ENCODE peak calls at places on chromosomes 16 and 17, in four cellular contexts. F is T-helper 2 cell; L is stimulated activated CD8-positive, alpha-beta memory T cell treated with anti-CD3 and anti-CD28 coated beads, Interleukin-7, amount 100 ng/mL, for 48 hours; G is NCI-H69. C is an unnamed sample.

GRCh38 chr16:85683363-85683762 is 5.4 kb downstream of the GINS2 start:
- DNase-seq in F (no peak), L (no peak), G (peak; percentile 45), C (no peak)

GRCh38 chr16:79437764-79438728 is 162.5 kb downstream of the MAF start:
- DNase-seq in F (no peak), L (no peak), G (no peak), C (peak; percentile 31)

GRCh38 chr17:4872786-4873185 is 26.6 kb upstream of the C17orf107 start:
- DNase-seq in F (no peak), L (no peak), G (no peak), C (no peak)

GRCh38 chr16:50261707-50262235 is 4.6 kb upstream of the ADCY7 start:
- DNase-seq in F (no peak), L (no peak), G (peak; percentile 61), C (no peak)

GRCh38 chr16:27698266-27698665 is 148.3 kb downstream of the KATNIP start:
- DNase-seq in F (no peak), L (no peak), G (peak; percentile 41), C (no peak)

GRCh38 chr17:77865109-77865611 is 93.3 kb upstream of the TNRC6C start:
- DNase-seq in F (no peak), L (no peak), G (no peak), C (no peak)

GRCh38 chr16:27154573-27155521 is 48.5 kb upstream of the KDM8 start:
- DNase-seq in F (peak; percentile 64), L (peak; percentile 43), G (peak; percentile 47), C (peak; percentile 16)

GRCh38 chr16:77317059-77317458 is 117.8 kb downstream of the ADAMTS18 start:
- DNase-seq in F (no peak), L (no peak), G (no peak), C (no peak)

GRCh38 chr16:56779956-56780355 is 50.0 kb downstream of the NUP93 start:
- DNase-seq in F (no peak), L (no peak), G (peak; percentile 71), C (no peak)

GRCh38 chr17:50585893-50586292 is 25.4 kb downstream of the CACNA1G start:
- DNase-seq in F (no peak), L (no peak), G (no peak), C (no peak)

GRCh38 chr17:46108120-46108519 is 85.1 kb downstream of the KANSL1 start:
- DNase-seq in F (no peak), L (no peak), G (peak; percentile 27), C (no peak)

GRCh38 chr17:50904522-50905459 is 38.6 kb upstream of the TOB1 start:
- DNase-seq in F (peak; percentile 51), L (no peak), G (peak; percentile 97), C (peak; percentile 20)

GRCh38 chr17:44417553-44417952 is 28.1 kb upstream of the ITGA2B start:
- DNase-seq in F (peak; percentile 75), L (no peak), G (no peak), C (peak; percentile 89)

GRCh38 chr17:7922499-7923289 is 6.6 kb upstream of the RNF227 start:
- DNase-seq in F (peak; percentile 89), L (peak; percentile 61), G (no peak), C (peak; percentile 27)

GRCh38 chr17:9924735-9925191 is 19.7 kb upstream of the RCVRN start:
- DNase-seq in F (peak; percentile 47), L (no peak), G (peak; percentile 43), C (peak; percentile 73)

GRCh38 chr16:9148376-9149015 is 57.1 kb downstream of the HAPSTR1 start:
- DNase-seq in F (no peak), L (no peak), G (peak; percentile 34), C (no peak)

GRCh38 chr17:61296058-61296457 is 103.6 kb upstream of the TBX2 start:
- DNase-seq in F (no peak), L (no peak), G (no peak), C (no peak)

GRCh38 chr17:67294451-67295199 is 49.6 kb upstream of the HELZ start:
- DNase-seq in F (no peak), L (no peak), G (no peak), C (no peak)

GRCh38 chr16:4891097-4891885 is 44.0 kb downstream of the UBN1 start:
- DNase-seq in F (no peak), L (no peak), G (no peak), C (no peak)

GRCh38 chr16:19737306-19737975 is 19.4 kb downstream of the IQCK start:
- DNase-seq in F (no peak), L (no peak), G (no peak), C (no peak)

GRCh38 chr16:85313541-85314208 is 201.4 kb upstream of the CIBAR2 start:
- DNase-seq in F (no peak), L (no peak), G (peak; percentile 18), C (no peak)

GRCh38 chr16:52546291-52546941 is 527 bp downstream of the TOX3 start:
- DNase-seq in F (no peak), L (no peak), G (peak; percentile 48), C (no peak)

GRCh38 chr16:177394-177822 is 928 bp downstream of the HBA1 start:
- DNase-seq in F (no peak), L (no peak), G (peak; percentile 36), C (no peak)

GRCh38 chr17:2331303-2331702 is 5.0 kb downstream of the TSR1 start:
- DNase-seq in F (no peak), L (no peak), G (no peak), C (no peak)

GRCh38 chr17:68771867-68772515 is 170.8 kb upstream of the FAM20A start:
- DNase-seq in F (peak; percentile 43), L (no peak), G (peak; percentile 45), C (peak; percentile 57)

GRCh38 chr16:27315333-27316037 is 1.7 kb downstream of the IL4R start:
- DNase-seq in F (peak; percentile 91), L (peak; percentile 63), G (no peak), C (peak; percentile 90)

GRCh38 chr17:49859991-49860953 is 12.4 kb upstream of the TAC4 start:
- DNase-seq in F (no peak), L (no peak), G (peak; percentile 22), C (no peak)

GRCh38 chr17:76088868-76089576 is 10.0 kb downstream of the ZACN start:
- DNase-seq in F (no peak), L (no peak), G (no peak), C (no peak)

GRCh38 chr17:73998246-73999220 is 204.9 kb upstream of the RPL38 start:
- DNase-seq in F (peak; percentile 48), L (peak; percentile 29), G (peak; percentile 61), C (peak; percentile 17)

C was measured in M059J.